ENCODE peak calls at places on chromosomes 7 and 10, in eight cellular contexts. F, O, H, N, T, W, Z and U are unnamed samples.

GRCh38 chr7:28956608-28957063 is 1.5 kb downstream of the TRIL start:
- DNase-seq in F (peak; percentile 85), O (peak; percentile 22), H (peak; percentile 62), N (no peak), T (no peak), W (peak; percentile 77), Z (no peak), U (no peak)

GRCh38 chr10:29409241-29410051 is 120.6 kb downstream of the LYZL1 start:
- DNase-seq in F (peak; percentile 93), O (peak; percentile 62), H (peak; percentile 73), N (peak; percentile 54), T (peak; percentile 44), W (peak; percentile 51), Z (peak; percentile 75), U (no peak)

GRCh38 chr10:58587676-58588075 is 75.0 kb downstream of the BICC1 start:
- DNase-seq in F (no peak), O (no peak), H (no peak), N (peak; percentile 61), T (no peak), W (no peak), Z (no peak), U (no peak)

GRCh38 chr7:65379318-65379717 is 5.7 kb downstream of the ZNF92 start:
- DNase-seq in F (no peak), O (no peak), H (no peak), N (peak; percentile 18), T (no peak), W (no peak), Z (no peak), U (no peak)

GRCh38 chr7:55127622-55128081 is 108.8 kb downstream of the EGFR start:
- DNase-seq in F (peak; percentile 80), O (no peak), H (no peak), N (no peak), T (no peak), W (no peak), Z (no peak), U (no peak)

GRCh38 chr10:35572583-35572982 is 32.6 kb upstream of the GJD4 start:
- DNase-seq in F (no peak), O (no peak), H (no peak), N (no peak), T (no peak), W (no peak), Z (no peak), U (no peak)

GRCh38 chr7:33809218-33809617 is 96.1 kb upstream of the BMPER start:
- DNase-seq in F (no peak), O (no peak), H (no peak), N (no peak), T (no peak), W (no peak), Z (no peak), U (no peak)

GRCh38 chr10:127384532-127384931 is 164.6 kb upstream of the NPS start:
- DNase-seq in F (no peak), O (no peak), H (no peak), N (no peak), T (no peak), W (no peak), Z (no peak), U (no peak)

GRCh38 chr10:72104472-72105097 is 16.2 kb upstream of the SPOCK2 start:
- DNase-seq in F (no peak), O (no peak), H (no peak), N (no peak), T (peak; percentile 30), W (no peak), Z (no peak), U (no peak)

GRCh38 chr7:26399747-26400146 is 108.1 kb downstream of the SNX10 start:
- DNase-seq in F (no peak), O (no peak), H (no peak), N (no peak), T (no peak), W (no peak), Z (no peak), U (no peak)

GRCh38 chr7:30445770-30446169 is 32.8 kb downstream of the NOD1 start:
- DNase-seq in F (peak; percentile 92), O (peak; percentile 92), H (no peak), N (peak; percentile 6), T (peak; percentile 60), W (no peak), Z (peak; percentile 79), U (peak; percentile 77)

GRCh38 chr10:121088524-121088923 is 237.4 kb downstream of the WDR11 start:
- DNase-seq in F (no peak), O (peak; percentile 16), H (no peak), N (peak; percentile 39), T (no peak), W (no peak), Z (no peak), U (no peak)

GRCh38 chr10:70894416-70894815 is 6.1 kb upstream of the PCBD1 start:
- DNase-seq in F (no peak), O (no peak), H (no peak), N (no peak), T (no peak), W (no peak), Z (no peak), U (no peak)

GRCh38 chr10:1152386-1153252 is 96.4 kb downstream of the WDR37 start:
- DNase-seq in F (no peak), O (no peak), H (no peak), N (no peak), T (no peak), W (no peak), Z (no peak), U (no peak)

GRCh38 chr10:15037691-15038090 is 6.1 kb upstream of the OLAH start:
- DNase-seq in F (no peak), O (peak; percentile 71), H (no peak), N (no peak), T (no peak), W (peak; percentile 35), Z (no peak), U (no peak)

GRCh38 chr7:32569388-32570289 is 74.3 kb downstream of the AVL9 start:
- DNase-seq in F (no peak), O (no peak), H (no peak), N (no peak), T (no peak), W (no peak), Z (no peak), U (no peak)

GRCh38 chr7:81110673-81111072 is 191.8 kb upstream of the SEMA3C start:
- DNase-seq in F (no peak), O (no peak), H (no peak), N (peak; percentile 6), T (no peak), W (no peak), Z (no peak), U (no peak)

GRCh38 chr10:11909618-11910017 is 86.5 kb downstream of the PROSER2 start:
- DNase-seq in F (no peak), O (no peak), H (no peak), N (no peak), T (no peak), W (no peak), Z (no peak), U (no peak)

GRCh38 chr10:62380002-62380401 is 5.8 kb downstream of the ZNF365 start:
- DNase-seq in F (no peak), O (peak; percentile 51), H (no peak), N (peak; percentile 86), T (peak; percentile 29), W (no peak), Z (no peak), U (no peak)

GRCh38 chr7:42155836-42156540 is 81.0 kb downstream of the GLI3 start:
- DNase-seq in F (no peak), O (peak; percentile 48), H (no peak), N (peak; percentile 71), T (no peak), W (no peak), Z (no peak), U (no peak)

GRCh38 chr7:30929686-30930085 is 18.0 kb downstream of the AQP1 start:
- DNase-seq in F (no peak), O (no peak), H (no peak), N (no peak), T (no peak), W (peak; percentile 12), Z (no peak), U (no peak)

GRCh38 chr10:125200396-125200795 is 40.0 kb upstream of the CTBP2 start:
- DNase-seq in F (no peak), O (no peak), H (no peak), N (no peak), T (no peak), W (no peak), Z (no peak), U (no peak)

GRCh38 chr10:104069610-104070009 is 16.1 kb downstream of the COL17A1 start:
- DNase-seq in F (no peak), O (no peak), H (no peak), N (no peak), T (no peak), W (no peak), Z (no peak), U (no peak)

GRCh38 chr10:118721005-118721876 is 33.5 kb downstream of the CACUL1 start:
- DNase-seq in F (no peak), O (peak; percentile 64), H (no peak), N (peak; percentile 55), T (peak; percentile 40), W (peak; percentile 53), Z (no peak), U (no peak)

GRCh38 chr7:4000934-4001333 is 681.2 kb upstream of the FOXK1 start:
- DNase-seq in F (no peak), O (no peak), H (no peak), N (no peak), T (no peak), W (no peak), Z (no peak), U (no peak)